ENCODE peak calls at places on chromosomes 3 and 15, in four cellular contexts. One of them, this sample, is unnamed.

GRCh38 chr15:63353887-63354286 is 27.8 kb downstream of the CA12 start:
- DNase-seq in uterus: no peak
- DNase-seq in AG04450: no peak
- DNase-seq in tibial nerve: no peak
- DNase-seq in this sample: no peak

GRCh38 chr3:117524890-117525289 is 815.3 kb downstream of the TUSC7 start:
- DNase-seq in AG04450: peak; percentile 26
- DNase-seq in uterus: no peak
- DNase-seq in tibial nerve: no peak
- DNase-seq in this sample: no peak

GRCh38 chr15:58066042-58066867 is 744 bp upstream of the ALDH1A2 start:
- DNase-seq in uterus: peak; percentile 68
- DNase-seq in tibial nerve: peak; percentile 41
- DNase-seq in AG04450: no peak
- DNase-seq in this sample: peak; percentile 71

GRCh38 chr15:41790169-41790568 is 15.9 kb downstream of the MAPKBP1 start:
- DNase-seq in uterus: no peak
- DNase-seq in tibial nerve: no peak
- DNase-seq in AG04450: no peak
- DNase-seq in this sample: no peak

GRCh38 chr15:31403096-31403495 is 76.5 kb downstream of the KLF13 start:
- DNase-seq in uterus: no peak
- DNase-seq in tibial nerve: no peak
- DNase-seq in AG04450: no peak
- DNase-seq in this sample: no peak

GRCh38 chr15:85100186-85100937 is 118.7 kb downstream of the PDE8A start:
- DNase-seq in tibial nerve: no peak
- DNase-seq in uterus: no peak
- DNase-seq in AG04450: no peak
- DNase-seq in this sample: no peak

GRCh38 chr15:22956257-22956979 is 23.8 kb downstream of the CYFIP1 start:
- DNase-seq in tibial nerve: no peak
- DNase-seq in uterus: no peak
- DNase-seq in AG04450: no peak
- DNase-seq in this sample: no peak

GRCh38 chr3:27500051-27500450 is 15.9 kb upstream of the SLC4A7 start:
- DNase-seq in tibial nerve: peak; percentile 22
- DNase-seq in uterus: no peak
- DNase-seq in AG04450: no peak
- DNase-seq in this sample: no peak

GRCh38 chr15:76150971-76151598 is 91.3 kb downstream of the TMEM266 start:
- DNase-seq in uterus: peak; percentile 37
- DNase-seq in tibial nerve: peak; percentile 73
- DNase-seq in AG04450: peak; percentile 68
- DNase-seq in this sample: peak; percentile 93

GRCh38 chr15:77243146-77243545 is 172.2 kb upstream of the TSPAN3 start:
- DNase-seq in AG04450: no peak
- DNase-seq in uterus: no peak
- DNase-seq in tibial nerve: no peak
- DNase-seq in this sample: peak; percentile 4

GRCh38 chr3:23263796-23264195 is 60.7 kb downstream of the UBE2E2 start:
- DNase-seq in uterus: no peak
- DNase-seq in AG04450: no peak
- DNase-seq in tibial nerve: no peak
- DNase-seq in this sample: peak; percentile 47

GRCh38 chr3:88195951-88196434 is 46.2 kb downstream of the C3orf38 start:
- DNase-seq in AG04450: peak; percentile 4
- DNase-seq in uterus: no peak
- DNase-seq in tibial nerve: no peak
- DNase-seq in this sample: no peak

GRCh38 chr15:56934269-56934668 is 15.8 kb downstream of the TCF12 start:
- DNase-seq in uterus: no peak
- DNase-seq in AG04450: no peak
- DNase-seq in tibial nerve: no peak
- DNase-seq in this sample: no peak

GRCh38 chr3:63625161-63625560 is 27.3 kb upstream of the SNTN start:
- DNase-seq in tibial nerve: no peak
- DNase-seq in AG04450: peak; percentile 63
- DNase-seq in uterus: no peak
- DNase-seq in this sample: peak; percentile 61

GRCh38 chr3:188198001-188198400 is 44.0 kb downstream of the LPP start:
- DNase-seq in AG04450: no peak
- DNase-seq in tibial nerve: no peak
- DNase-seq in uterus: no peak
- DNase-seq in this sample: no peak

GRCh38 chr3:111717601-111718000 is 122.5 kb upstream of the ZBED2 start:
- DNase-seq in uterus: peak; percentile 85
- DNase-seq in tibial nerve: peak; percentile 72
- DNase-seq in AG04450: peak; percentile 72
- DNase-seq in this sample: peak; percentile 79

GRCh38 chr3:4988815-4989648 is 9.8 kb downstream of the BHLHE40 start:
- DNase-seq in uterus: no peak
- DNase-seq in AG04450: no peak
- DNase-seq in tibial nerve: peak; percentile 56
- DNase-seq in this sample: no peak

GRCh38 chr3:139113231-139113749 is 68.6 kb upstream of the PRR23C start:
- DNase-seq in tibial nerve: no peak
- DNase-seq in AG04450: no peak
- DNase-seq in uterus: no peak
- DNase-seq in this sample: no peak

GRCh38 chr3:173065543-173065970 is 75.5 kb downstream of the SPATA16 start:
- DNase-seq in AG04450: no peak
- DNase-seq in uterus: no peak
- DNase-seq in tibial nerve: no peak
- DNase-seq in this sample: peak; percentile 19

GRCh38 chr15:88382482-88382983 is 84.7 kb downstream of the MRPL46 start:
- DNase-seq in tibial nerve: no peak
- DNase-seq in AG04450: no peak
- DNase-seq in uterus: no peak
- DNase-seq in this sample: no peak

GRCh38 chr3:29255854-29256696 is 24.8 kb upstream of the RBMS3 start:
- DNase-seq in tibial nerve: no peak
- DNase-seq in AG04450: no peak
- DNase-seq in uterus: no peak
- DNase-seq in this sample: no peak

GRCh38 chr3:55191911-55192787 is 264.3 kb upstream of the LRTM1 start:
- DNase-seq in uterus: no peak
- DNase-seq in AG04450: peak; percentile 76
- DNase-seq in tibial nerve: no peak
- DNase-seq in this sample: no peak

GRCh38 chr15:43880406-43881184 is 53.8 kb downstream of the WDR76 start:
- DNase-seq in tibial nerve: no peak
- DNase-seq in AG04450: no peak
- DNase-seq in uterus: no peak
- DNase-seq in this sample: no peak

GRCh38 chr3:124797426-124797945 is 67.2 kb downstream of the UMPS start:
- DNase-seq in uterus: no peak
- DNase-seq in tibial nerve: no peak
- DNase-seq in AG04450: no peak
- DNase-seq in this sample: no peak

GRCh38 chr15:74432271-74432967 is 1.3 kb downstream of the SEMA7A start:
- DNase-seq in uterus: no peak
- DNase-seq in AG04450: no peak
- DNase-seq in tibial nerve: no peak
- DNase-seq in this sample: peak; percentile 31

GRCh38 chr3:63324621-63325020 is 46.5 kb downstream of the SYNPR start:
- DNase-seq in tibial nerve: no peak
- DNase-seq in AG04450: no peak
- DNase-seq in uterus: no peak
- DNase-seq in this sample: no peak

GRCh38 chr3:11622846-11623550 is 20.7 kb downstream of the VGLL4 start:
- DNase-seq in tibial nerve: no peak
- DNase-seq in uterus: no peak
- DNase-seq in AG04450: no peak
- DNase-seq in this sample: no peak

GRCh38 chr3:168581718-168582332 is 486.1 kb upstream of the GOLIM4 start:
- DNase-seq in AG04450: no peak
- DNase-seq in tibial nerve: no peak
- DNase-seq in uterus: no peak
- DNase-seq in this sample: no peak
- H3K27ac ChIP-seq in AG04450: no peak overlapping the region
- H3K27ac ChIP-seq in tibial nerve: no peak overlapping the region
- H3K27ac ChIP-seq in uterus: no peak overlapping the region
- H3K27ac ChIP-seq in this sample: no peak overlapping the region

GRCh38 chr15:49418811-49419210 is 4.2 kb upstream of the FGF7 start:
- DNase-seq in uterus: no peak
- DNase-seq in tibial nerve: no peak
- DNase-seq in AG04450: no peak
- DNase-seq in this sample: no peak
- H3K27ac ChIP-seq in uterus: no peak overlapping the region
- H3K27ac ChIP-seq in tibial nerve: no peak overlapping the region
- H3K27ac ChIP-seq in AG04450: no peak overlapping the region
- H3K27ac ChIP-seq in this sample: no peak overlapping the region

DNA sequence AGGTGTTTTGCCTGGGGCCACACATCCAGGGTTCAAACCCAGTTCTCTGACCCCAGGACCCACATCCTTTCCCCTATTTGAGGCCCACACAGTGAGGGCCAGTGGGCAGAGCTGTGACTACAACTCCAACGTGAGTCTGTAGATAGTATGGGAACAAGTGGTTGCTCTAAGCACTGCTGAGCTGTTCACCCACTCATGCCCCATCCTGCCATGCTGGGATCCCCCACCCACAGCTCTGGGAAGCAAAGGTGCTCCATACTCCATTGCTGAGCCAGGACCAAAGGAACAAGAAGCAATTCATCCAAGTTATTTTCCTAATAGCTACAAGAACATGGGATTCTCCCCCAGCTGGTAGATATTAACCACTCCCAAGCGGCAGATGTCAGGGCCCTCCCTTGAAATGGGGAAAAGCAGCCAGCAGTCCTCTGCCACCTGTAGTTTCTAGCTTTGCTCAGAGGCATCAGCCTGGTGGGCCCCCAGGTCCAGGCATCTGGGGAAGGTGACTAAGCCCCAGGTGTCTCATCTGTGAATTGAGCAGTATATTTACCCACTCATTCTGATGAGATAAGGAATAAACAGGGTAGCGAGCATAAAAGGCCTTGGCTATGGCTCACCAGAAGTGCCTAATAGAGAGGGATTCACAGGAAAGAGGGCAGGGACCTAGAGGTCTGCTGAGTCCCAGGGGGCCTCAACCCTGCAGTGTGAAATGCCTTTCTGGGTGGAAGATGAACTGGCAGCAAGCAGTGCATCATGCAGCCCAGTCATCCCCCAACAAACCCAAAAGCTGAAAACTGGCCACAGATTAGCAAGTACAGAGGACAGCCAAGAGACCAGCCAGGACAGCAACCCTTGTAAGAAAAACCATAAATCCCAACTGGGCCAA is 33.4 kb downstream of the POC1A start:
- DNase-seq in AG04450: no peak
- DNase-seq in uterus: no peak
- DNase-seq in tibial nerve: no peak
- DNase-seq in this sample: no peak
- H3K27ac ChIP-seq in AG04450: no peak overlapping the region
- H3K27ac ChIP-seq in uterus: peak overlapping the region; percentile 11
- H3K27ac ChIP-seq in tibial nerve: peak overlapping the region; percentile 71
- H3K27ac ChIP-seq in this sample: peak overlapping the region; percentile 15

GRCh38 chr15:67098768-67099282 is 33.4 kb downstream of the SMAD3 start:
- DNase-seq in uterus: no peak
- DNase-seq in AG04450: no peak
- DNase-seq in tibial nerve: peak; percentile 23
- DNase-seq in this sample: no peak
- H3K27ac ChIP-seq in uterus: peak overlapping the region; percentile 70
- H3K27ac ChIP-seq in AG04450: peak overlapping the region; percentile 59
- H3K27ac ChIP-seq in tibial nerve: peak overlapping the region; percentile 80
- H3K27ac ChIP-seq in this sample: peak overlapping the region; percentile 84

GRCh38 chr15:98943609-98944111 is 63.9 kb downstream of the PGPEP1L start:
- DNase-seq in uterus: peak; percentile 64
- DNase-seq in tibial nerve: peak; percentile 25
- DNase-seq in AG04450: no peak
- DNase-seq in this sample: no peak
- H3K27ac ChIP-seq in uterus: peak overlapping the region; percentile 76
- H3K27ac ChIP-seq in tibial nerve: peak overlapping the region; percentile 63
- H3K27ac ChIP-seq in AG04450: peak overlapping the region; percentile 39
- H3K27ac ChIP-seq in this sample: no peak overlapping the region

DNA sequence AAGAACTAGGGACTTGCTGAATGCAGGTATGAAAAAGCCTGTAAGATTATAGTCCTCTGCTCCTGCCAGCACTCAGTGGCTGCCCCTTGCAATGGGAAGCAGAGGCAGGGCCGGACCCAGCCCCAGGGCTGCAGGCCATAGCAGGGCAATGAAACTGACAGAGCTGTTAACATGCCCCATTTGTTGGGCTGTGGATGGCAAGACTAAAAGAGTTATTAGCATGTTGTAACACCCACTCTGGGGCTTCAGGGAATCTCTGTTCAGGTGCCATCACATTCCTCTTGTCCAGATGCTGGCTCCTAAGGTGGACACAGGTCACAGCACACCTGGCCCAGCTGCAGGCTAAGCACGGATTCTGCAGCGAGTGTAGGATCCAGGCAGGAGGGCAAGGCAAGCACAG is 7.4 kb upstream of the OR5H2 start:
- DNase-seq in tibial nerve: no peak
- DNase-seq in AG04450: no peak
- DNase-seq in uterus: no peak
- DNase-seq in this sample: no peak
- H3K27ac ChIP-seq in tibial nerve: no peak overlapping the region
- H3K27ac ChIP-seq in AG04450: no peak overlapping the region
- H3K27ac ChIP-seq in uterus: no peak overlapping the region
- H3K27ac ChIP-seq in this sample: no peak overlapping the region

DNA sequence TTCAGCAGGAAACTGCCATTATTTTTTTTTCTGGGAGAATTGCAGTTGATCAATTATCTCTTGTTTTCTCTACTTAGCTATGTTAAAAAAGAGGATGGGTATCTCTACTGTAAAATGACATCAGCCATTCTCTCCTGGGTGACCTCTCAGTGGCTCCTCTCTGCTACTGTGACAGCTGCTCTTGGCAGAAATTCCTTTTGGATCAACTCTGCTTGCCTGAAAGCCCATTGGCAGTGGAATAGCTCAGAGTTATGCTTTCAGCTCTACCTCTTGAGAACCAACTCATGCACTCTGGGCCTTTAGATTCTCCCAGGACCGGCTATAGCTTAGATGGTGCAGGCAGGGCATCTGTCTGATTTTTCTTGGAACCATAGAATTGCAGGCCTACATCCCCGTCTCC is 99.8 kb upstream of the GAP43 start:
- DNase-seq in uterus: no peak
- DNase-seq in AG04450: no peak
- DNase-seq in tibial nerve: no peak
- DNase-seq in this sample: no peak
- H3K27ac ChIP-seq in uterus: no peak overlapping the region
- H3K27ac ChIP-seq in AG04450: no peak overlapping the region
- H3K27ac ChIP-seq in tibial nerve: no peak overlapping the region
- H3K27ac ChIP-seq in this sample: no peak overlapping the region